ENCODE peak calls at places on chromosomes 16 and 17, in eight cellular contexts. One of them, this sample, is unnamed.
A peak's percentile ranks its signal among the peaks of the same experiment; 100 is the strongest.

GRCh38 chr16:19168173-19169080 is at the start of gene SYT17:
- DNase-seq in bronchial epithelial cell: no peak
- DNase-seq in vagina: no peak
- DNase-seq in heart left ventricle: peak; percentile 29
- DNase-seq in fibroblast of pulmonary artery: no peak
- DNase-seq in CD8-positive, alpha-beta T cell: no peak
- DNase-seq in cardiac fibroblast: no peak
- DNase-seq in HL-60: no peak
- DNase-seq in this sample: peak; percentile 48

GRCh38 chr16:85800321-85800669 is 800 bp downstream of the COX4I1 start:
- DNase-seq in HL-60: no peak
- DNase-seq in vagina: no peak
- DNase-seq in fibroblast of pulmonary artery: peak; percentile 6
- DNase-seq in bronchial epithelial cell: no peak
- DNase-seq in heart left ventricle: no peak
- DNase-seq in cardiac fibroblast: no peak
- DNase-seq in CD8-positive, alpha-beta T cell: no peak
- DNase-seq in this sample: no peak

GRCh38 chr17:49516190-49516589 is 21.1 kb downstream of the NGFR start:
- DNase-seq in CD8-positive, alpha-beta T cell: no peak
- DNase-seq in bronchial epithelial cell: no peak
- DNase-seq in heart left ventricle: no peak
- DNase-seq in cardiac fibroblast: peak; percentile 55
- DNase-seq in HL-60: no peak
- DNase-seq in fibroblast of pulmonary artery: no peak
- DNase-seq in vagina: no peak
- DNase-seq in this sample: no peak

GRCh38 chr17:64546716-64547115 is 39.9 kb downstream of the CEP95 start:
- DNase-seq in HL-60: no peak
- DNase-seq in bronchial epithelial cell: no peak
- DNase-seq in cardiac fibroblast: no peak
- DNase-seq in CD8-positive, alpha-beta T cell: no peak
- DNase-seq in fibroblast of pulmonary artery: no peak
- DNase-seq in vagina: no peak
- DNase-seq in heart left ventricle: no peak
- DNase-seq in this sample: no peak

GRCh38 chr17:72691601-72692000 is 400.9 kb downstream of the SLC39A11 start:
- DNase-seq in bronchial epithelial cell: peak; percentile 70
- DNase-seq in HL-60: no peak
- DNase-seq in CD8-positive, alpha-beta T cell: no peak
- DNase-seq in vagina: no peak
- DNase-seq in cardiac fibroblast: peak; percentile 32
- DNase-seq in fibroblast of pulmonary artery: no peak
- DNase-seq in heart left ventricle: no peak
- DNase-seq in this sample: no peak

GRCh38 chr17:7673239-7673638 is 14.1 kb downstream of the TP53 start:
- DNase-seq in bronchial epithelial cell: no peak
- DNase-seq in fibroblast of pulmonary artery: no peak
- DNase-seq in CD8-positive, alpha-beta T cell: no peak
- DNase-seq in HL-60: no peak
- DNase-seq in cardiac fibroblast: no peak
- DNase-seq in vagina: no peak
- DNase-seq in heart left ventricle: no peak
- DNase-seq in this sample: no peak

GRCh38 chr17:46885956-46886663 is 34.7 kb downstream of the WNT9B start:
- DNase-seq in vagina: no peak
- DNase-seq in CD8-positive, alpha-beta T cell: no peak
- DNase-seq in fibroblast of pulmonary artery: no peak
- DNase-seq in cardiac fibroblast: no peak
- DNase-seq in heart left ventricle: no peak
- DNase-seq in HL-60: no peak
- DNase-seq in bronchial epithelial cell: no peak
- DNase-seq in this sample: no peak

GRCh38 chr17:38761612-38762011 is 9.1 kb downstream of the PSMB3 start:
- DNase-seq in HL-60: peak; percentile 37
- DNase-seq in fibroblast of pulmonary artery: peak; percentile 43
- DNase-seq in vagina: no peak
- DNase-seq in heart left ventricle: no peak
- DNase-seq in cardiac fibroblast: peak; percentile 38
- DNase-seq in CD8-positive, alpha-beta T cell: no peak
- DNase-seq in bronchial epithelial cell: peak; percentile 36
- DNase-seq in this sample: no peak

GRCh38 chr17:9529033-9529748 is 46.4 kb downstream of the STX8 start:
- DNase-seq in cardiac fibroblast: peak; percentile 38
- DNase-seq in fibroblast of pulmonary artery: peak; percentile 54
- DNase-seq in heart left ventricle: no peak
- DNase-seq in bronchial epithelial cell: peak; percentile 19
- DNase-seq in HL-60: no peak
- DNase-seq in CD8-positive, alpha-beta T cell: no peak
- DNase-seq in vagina: no peak
- DNase-seq in this sample: no peak

GRCh38 chr17:66625321-66625767 is 209.6 kb upstream of the CACNG5 start:
- DNase-seq in cardiac fibroblast: peak; percentile 45
- DNase-seq in heart left ventricle: no peak
- DNase-seq in fibroblast of pulmonary artery: peak; percentile 55
- DNase-seq in HL-60: no peak
- DNase-seq in CD8-positive, alpha-beta T cell: no peak
- DNase-seq in bronchial epithelial cell: peak; percentile 52
- DNase-seq in vagina: no peak
- DNase-seq in this sample: no peak

GRCh38 chr17:21251611-21252010 is 1.6 kb downstream of the NATD1 start:
- DNase-seq in CD8-positive, alpha-beta T cell: no peak
- DNase-seq in heart left ventricle: no peak
- DNase-seq in cardiac fibroblast: no peak
- DNase-seq in fibroblast of pulmonary artery: no peak
- DNase-seq in vagina: no peak
- DNase-seq in HL-60: no peak
- DNase-seq in bronchial epithelial cell: no peak
- DNase-seq in this sample: no peak

GRCh38 chr16:75021410-75021809 is 22.6 kb downstream of the ZNRF1 start:
- DNase-seq in vagina: no peak
- DNase-seq in HL-60: no peak
- DNase-seq in cardiac fibroblast: no peak
- DNase-seq in bronchial epithelial cell: no peak
- DNase-seq in fibroblast of pulmonary artery: no peak
- DNase-seq in CD8-positive, alpha-beta T cell: no peak
- DNase-seq in heart left ventricle: no peak
- DNase-seq in this sample: no peak

GRCh38 chr17:81426676-81427445 is 31.6 kb downstream of the BAHCC1 start:
- DNase-seq in HL-60: peak; percentile 88
- DNase-seq in heart left ventricle: no peak
- DNase-seq in bronchial epithelial cell: no peak
- DNase-seq in fibroblast of pulmonary artery: no peak
- DNase-seq in cardiac fibroblast: no peak
- DNase-seq in CD8-positive, alpha-beta T cell: no peak
- DNase-seq in vagina: no peak
- DNase-seq in this sample: peak; percentile 82

GRCh38 chr17:40349477-40350409 is 14.8 kb downstream of the GJD3 start:
- DNase-seq in CD8-positive, alpha-beta T cell: no peak
- DNase-seq in bronchial epithelial cell: peak; percentile 98
- DNase-seq in vagina: no peak
- DNase-seq in fibroblast of pulmonary artery: peak; percentile 62
- DNase-seq in heart left ventricle: peak; percentile 53
- DNase-seq in HL-60: no peak
- DNase-seq in cardiac fibroblast: peak; percentile 72
- DNase-seq in this sample: peak; percentile 78

GRCh38 chr16:21608647-21609328 is 9.4 kb downstream of the METTL9 start:
- DNase-seq in cardiac fibroblast: peak; percentile 29
- DNase-seq in vagina: no peak
- DNase-seq in CD8-positive, alpha-beta T cell: no peak
- DNase-seq in bronchial epithelial cell: no peak
- DNase-seq in HL-60: peak; percentile 93
- DNase-seq in heart left ventricle: no peak
- DNase-seq in fibroblast of pulmonary artery: peak; percentile 11
- DNase-seq in this sample: no peak

GRCh38 chr16:85479972-85480726 is 133.0 kb upstream of the GSE1 start:
- DNase-seq in HL-60: peak; percentile 26
- DNase-seq in cardiac fibroblast: no peak
- DNase-seq in vagina: no peak
- DNase-seq in fibroblast of pulmonary artery: no peak
- DNase-seq in bronchial epithelial cell: no peak
- DNase-seq in heart left ventricle: no peak
- DNase-seq in CD8-positive, alpha-beta T cell: no peak
- DNase-seq in this sample: no peak

GRCh38 chr16:78551487-78552085 is 452.1 kb downstream of the WWOX start:
- DNase-seq in bronchial epithelial cell: no peak
- DNase-seq in fibroblast of pulmonary artery: no peak
- DNase-seq in HL-60: no peak
- DNase-seq in cardiac fibroblast: no peak
- DNase-seq in CD8-positive, alpha-beta T cell: no peak
- DNase-seq in vagina: no peak
- DNase-seq in heart left ventricle: no peak
- DNase-seq in this sample: no peak

GRCh38 chr16:89602273-89602951 is 11.0 kb upstream of the DPEP1 start:
- DNase-seq in CD8-positive, alpha-beta T cell: no peak
- DNase-seq in vagina: no peak
- DNase-seq in cardiac fibroblast: peak; percentile 87
- DNase-seq in fibroblast of pulmonary artery: peak; percentile 87
- DNase-seq in HL-60: peak; percentile 8
- DNase-seq in heart left ventricle: no peak
- DNase-seq in bronchial epithelial cell: peak; percentile 86
- DNase-seq in this sample: no peak
- H3K4me3 ChIP-seq in CD8-positive, alpha-beta T cell: no peak overlapping the region
- H3K4me3 ChIP-seq in vagina: peak overlapping the region; percentile 21
- H3K4me3 ChIP-seq in cardiac fibroblast: no peak overlapping the region
- H3K4me3 ChIP-seq in fibroblast of pulmonary artery: no peak overlapping the region
- H3K4me3 ChIP-seq in HL-60: no peak overlapping the region
- H3K4me3 ChIP-seq in heart left ventricle: no peak overlapping the region
- H3K4me3 ChIP-seq in bronchial epithelial cell: no peak overlapping the region
- H3K4me3 ChIP-seq in this sample: no peak overlapping the region

GRCh38 chr17:41664587-41665565 is 23.8 kb upstream of the EIF1 start:
- DNase-seq in CD8-positive, alpha-beta T cell: no peak
- DNase-seq in HL-60: no peak
- DNase-seq in heart left ventricle: no peak
- DNase-seq in fibroblast of pulmonary artery: no peak
- DNase-seq in bronchial epithelial cell: no peak
- DNase-seq in vagina: no peak
- DNase-seq in cardiac fibroblast: no peak
- DNase-seq in this sample: peak; percentile 15

GRCh38 chr17:41667280-41668008 is 21.2 kb upstream of the EIF1 start:
- DNase-seq in bronchial epithelial cell: no peak
- DNase-seq in vagina: no peak
- DNase-seq in CD8-positive, alpha-beta T cell: no peak
- DNase-seq in fibroblast of pulmonary artery: no peak
- DNase-seq in heart left ventricle: no peak
- DNase-seq in cardiac fibroblast: no peak
- DNase-seq in HL-60: no peak
- DNase-seq in this sample: no peak

GRCh38 chr17:41666336-41666680 is 22.4 kb upstream of the EIF1 start:
- DNase-seq in CD8-positive, alpha-beta T cell: peak; percentile 47
- DNase-seq in fibroblast of pulmonary artery: peak; percentile 59
- DNase-seq in vagina: no peak
- DNase-seq in cardiac fibroblast: peak; percentile 55
- DNase-seq in bronchial epithelial cell: no peak
- DNase-seq in HL-60: no peak
- DNase-seq in heart left ventricle: no peak
- DNase-seq in this sample: peak; percentile 27

GRCh38 chr17:41665566-41666335 is 22.9 kb upstream of the EIF1 start:
- DNase-seq in CD8-positive, alpha-beta T cell: peak; percentile 77
- DNase-seq in bronchial epithelial cell: peak; percentile 77
- DNase-seq in heart left ventricle: peak; percentile 90
- DNase-seq in cardiac fibroblast: peak; percentile 86
- DNase-seq in vagina: no peak
- DNase-seq in fibroblast of pulmonary artery: peak; percentile 81
- DNase-seq in HL-60: peak; percentile 88
- DNase-seq in this sample: peak; percentile 94

GRCh38 chr17:41666708-41667279 is 21.9 kb upstream of the EIF1 start:
- DNase-seq in HL-60: peak; percentile 85
- DNase-seq in heart left ventricle: peak; percentile 85
- DNase-seq in bronchial epithelial cell: no peak
- DNase-seq in fibroblast of pulmonary artery: peak; percentile 75
- DNase-seq in vagina: no peak
- DNase-seq in cardiac fibroblast: peak; percentile 74
- DNase-seq in CD8-positive, alpha-beta T cell: peak; percentile 80
- DNase-seq in this sample: peak; percentile 85
- H3K4me3 ChIP-seq in HL-60: peak overlapping the region; percentile 26
- H3K4me3 ChIP-seq in heart left ventricle: peak overlapping the region; percentile 51
- H3K4me3 ChIP-seq in bronchial epithelial cell: peak overlapping the region; percentile 21
- H3K4me3 ChIP-seq in fibroblast of pulmonary artery: peak overlapping the region; percentile 47
- H3K4me3 ChIP-seq in vagina: peak overlapping the region; percentile 62
- H3K4me3 ChIP-seq in cardiac fibroblast: peak overlapping the region; percentile 33
- H3K4me3 ChIP-seq in CD8-positive, alpha-beta T cell: peak overlapping the region; percentile 56
- H3K4me3 ChIP-seq in this sample: peak overlapping the region; percentile 72

GRCh38 chr17:57870283-57870635 is 20.4 kb upstream of the MRPS23 start:
- DNase-seq in fibroblast of pulmonary artery: no peak
- DNase-seq in heart left ventricle: no peak
- DNase-seq in vagina: no peak
- DNase-seq in HL-60: no peak
- DNase-seq in bronchial epithelial cell: peak; percentile 37
- DNase-seq in CD8-positive, alpha-beta T cell: no peak
- DNase-seq in cardiac fibroblast: no peak
- DNase-seq in this sample: no peak

GRCh38 chr17:57872536-57872935 is 22.7 kb upstream of the MRPS23 start:
- DNase-seq in CD8-positive, alpha-beta T cell: no peak
- DNase-seq in vagina: no peak
- DNase-seq in heart left ventricle: no peak
- DNase-seq in bronchial epithelial cell: no peak
- DNase-seq in HL-60: peak; percentile 55
- DNase-seq in cardiac fibroblast: no peak
- DNase-seq in fibroblast of pulmonary artery: no peak
- DNase-seq in this sample: no peak

GRCh38 chr17:57871155-57871554 is 21.3 kb upstream of the MRPS23 start:
- DNase-seq in fibroblast of pulmonary artery: no peak
- DNase-seq in heart left ventricle: no peak
- DNase-seq in vagina: no peak
- DNase-seq in CD8-positive, alpha-beta T cell: no peak
- DNase-seq in HL-60: no peak
- DNase-seq in cardiac fibroblast: no peak
- DNase-seq in bronchial epithelial cell: no peak
- DNase-seq in this sample: no peak

GRCh38 chr17:57873261-57874057 is 23.6 kb upstream of the MRPS23 start:
- DNase-seq in vagina: no peak
- DNase-seq in fibroblast of pulmonary artery: no peak
- DNase-seq in heart left ventricle: no peak
- DNase-seq in CD8-positive, alpha-beta T cell: no peak
- DNase-seq in bronchial epithelial cell: no peak
- DNase-seq in HL-60: peak; percentile 16
- DNase-seq in cardiac fibroblast: no peak
- DNase-seq in this sample: no peak

GRCh38 chr17:57871863-57872262 is 22.0 kb upstream of the MRPS23 start:
- DNase-seq in CD8-positive, alpha-beta T cell: no peak
- DNase-seq in bronchial epithelial cell: no peak
- DNase-seq in cardiac fibroblast: no peak
- DNase-seq in fibroblast of pulmonary artery: no peak
- DNase-seq in HL-60: peak; percentile 58
- DNase-seq in heart left ventricle: no peak
- DNase-seq in vagina: no peak
- DNase-seq in this sample: no peak
- H3K4me3 ChIP-seq in CD8-positive, alpha-beta T cell: no peak overlapping the region
- H3K4me3 ChIP-seq in bronchial epithelial cell: no peak overlapping the region
- H3K4me3 ChIP-seq in cardiac fibroblast: no peak overlapping the region
- H3K4me3 ChIP-seq in fibroblast of pulmonary artery: no peak overlapping the region
- H3K4me3 ChIP-seq in HL-60: no peak overlapping the region
- H3K4me3 ChIP-seq in heart left ventricle: no peak overlapping the region
- H3K4me3 ChIP-seq in vagina: no peak overlapping the region
- H3K4me3 ChIP-seq in this sample: no peak overlapping the region

DNA sequence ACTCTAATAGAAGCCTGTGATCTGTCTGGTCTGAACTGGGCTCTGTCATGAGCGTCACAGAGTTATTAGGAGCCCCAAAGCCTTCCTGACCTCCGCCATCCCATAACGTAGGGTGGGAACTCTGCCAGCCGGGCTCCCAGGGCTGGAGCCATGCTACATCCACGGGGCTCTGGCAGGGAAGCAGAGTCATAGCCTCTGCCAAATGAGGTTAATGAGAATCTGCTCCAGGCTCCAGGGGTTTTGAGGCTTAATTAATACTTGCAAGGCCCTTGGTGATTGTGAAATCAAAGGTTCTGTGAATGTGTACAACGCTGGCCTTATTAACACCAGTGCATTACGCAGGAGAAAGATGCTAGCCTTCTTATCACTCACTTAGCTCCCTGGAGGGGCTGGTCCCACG is 42.4 kb upstream of the ZFP90 start:
- DNase-seq in bronchial epithelial cell: no peak
- DNase-seq in vagina: no peak
- DNase-seq in fibroblast of pulmonary artery: no peak
- DNase-seq in CD8-positive, alpha-beta T cell: no peak
- DNase-seq in cardiac fibroblast: no peak
- DNase-seq in HL-60: no peak
- DNase-seq in heart left ventricle: no peak
- DNase-seq in this sample: no peak
- H3K4me3 ChIP-seq in bronchial epithelial cell: no peak overlapping the region
- H3K4me3 ChIP-seq in vagina: no peak overlapping the region
- H3K4me3 ChIP-seq in fibroblast of pulmonary artery: no peak overlapping the region
- H3K4me3 ChIP-seq in CD8-positive, alpha-beta T cell: no peak overlapping the region
- H3K4me3 ChIP-seq in cardiac fibroblast: no peak overlapping the region
- H3K4me3 ChIP-seq in HL-60: no peak overlapping the region
- H3K4me3 ChIP-seq in heart left ventricle: no peak overlapping the region
- H3K4me3 ChIP-seq in this sample: no peak overlapping the region